ENCODE peak calls at places on chromosome 17, in eight cellular contexts. One of them, this sample, is unnamed.

GRCh38 chr17:17043668-17044226 is 1.5 kb downstream of the MPRIP start:
- DNase-seq in right cardiac atrium: no peak
- DNase-seq in stomach: peak; percentile 23
- DNase-seq in PC-9: peak; percentile 40
- DNase-seq in heart left ventricle: no peak
- DNase-seq in CD8-positive, alpha-beta memory T cell: no peak
- DNase-seq in adrenal gland: no peak
- DNase-seq in IMR-90: peak; percentile 13
- DNase-seq in this sample: no peak

GRCh38 chr17:5630434-5630833 is 46.1 kb upstream of the NLRP1 start:
- DNase-seq in adrenal gland: no peak
- DNase-seq in right cardiac atrium: no peak
- DNase-seq in heart left ventricle: no peak
- DNase-seq in IMR-90: peak; percentile 46
- DNase-seq in PC-9: no peak
- DNase-seq in stomach: no peak
- DNase-seq in CD8-positive, alpha-beta memory T cell: no peak
- DNase-seq in this sample: no peak

GRCh38 chr17:34173221-34173620 is 81.9 kb upstream of the CCL2 start:
- DNase-seq in adrenal gland: no peak
- DNase-seq in PC-9: no peak
- DNase-seq in right cardiac atrium: no peak
- DNase-seq in IMR-90: peak; percentile 83
- DNase-seq in CD8-positive, alpha-beta memory T cell: no peak
- DNase-seq in heart left ventricle: no peak
- DNase-seq in stomach: no peak
- DNase-seq in this sample: no peak

GRCh38 chr17:65231662-65232335 is 94.6 kb downstream of the RGS9 start:
- DNase-seq in IMR-90: peak; percentile 88
- DNase-seq in stomach: peak; percentile 37
- DNase-seq in PC-9: peak; percentile 78
- DNase-seq in adrenal gland: peak; percentile 75
- DNase-seq in CD8-positive, alpha-beta memory T cell: no peak
- DNase-seq in heart left ventricle: no peak
- DNase-seq in right cardiac atrium: peak; percentile 34
- DNase-seq in this sample: peak; percentile 29

GRCh38 chr17:72587773-72588511 is 467.1 kb downstream of the SOX9 start:
- DNase-seq in stomach: no peak
- DNase-seq in heart left ventricle: no peak
- DNase-seq in CD8-positive, alpha-beta memory T cell: no peak
- DNase-seq in IMR-90: peak; percentile 64
- DNase-seq in adrenal gland: no peak
- DNase-seq in right cardiac atrium: no peak
- DNase-seq in PC-9: peak; percentile 75
- DNase-seq in this sample: peak; percentile 45

GRCh38 chr17:69870751-69871199 is 204.2 kb upstream of the KCNJ16 start:
- DNase-seq in CD8-positive, alpha-beta memory T cell: no peak
- DNase-seq in stomach: no peak
- DNase-seq in adrenal gland: no peak
- DNase-seq in right cardiac atrium: no peak
- DNase-seq in PC-9: no peak
- DNase-seq in IMR-90: peak; percentile 88
- DNase-seq in heart left ventricle: no peak
- DNase-seq in this sample: no peak

GRCh38 chr17:57121308-57122042 is 36.4 kb downstream of the AKAP1 start:
- DNase-seq in PC-9: no peak
- DNase-seq in adrenal gland: peak; percentile 70
- DNase-seq in stomach: peak; percentile 41
- DNase-seq in right cardiac atrium: no peak
- DNase-seq in CD8-positive, alpha-beta memory T cell: no peak
- DNase-seq in IMR-90: peak; percentile 36
- DNase-seq in heart left ventricle: no peak
- DNase-seq in this sample: peak; percentile 60

GRCh38 chr17:62626719-62627218 is 701 bp upstream of the MRC2 start:
- DNase-seq in heart left ventricle: peak; percentile 63
- DNase-seq in CD8-positive, alpha-beta memory T cell: no peak
- DNase-seq in right cardiac atrium: peak; percentile 82
- DNase-seq in adrenal gland: no peak
- DNase-seq in IMR-90: peak; percentile 90
- DNase-seq in PC-9: no peak
- DNase-seq in stomach: no peak
- DNase-seq in this sample: no peak

GRCh38 chr17:18267927-18268711 is 7.7 kb downstream of the MIEF2 start:
- DNase-seq in PC-9: peak; percentile 54
- DNase-seq in IMR-90: peak; percentile 73
- DNase-seq in right cardiac atrium: no peak
- DNase-seq in adrenal gland: no peak
- DNase-seq in CD8-positive, alpha-beta memory T cell: no peak
- DNase-seq in heart left ventricle: no peak
- DNase-seq in stomach: no peak
- DNase-seq in this sample: no peak

GRCh38 chr17:9002236-9002609 is 19.1 kb upstream of the NTN1 start:
- DNase-seq in adrenal gland: no peak
- DNase-seq in CD8-positive, alpha-beta memory T cell: no peak
- DNase-seq in heart left ventricle: no peak
- DNase-seq in IMR-90: no peak
- DNase-seq in PC-9: no peak
- DNase-seq in right cardiac atrium: peak; percentile 30
- DNase-seq in stomach: no peak
- DNase-seq in this sample: no peak

GRCh38 chr17:6910987-6911603 is 79.6 kb upstream of the TEKT1 start:
- DNase-seq in PC-9: no peak
- DNase-seq in CD8-positive, alpha-beta memory T cell: no peak
- DNase-seq in heart left ventricle: no peak
- DNase-seq in adrenal gland: no peak
- DNase-seq in right cardiac atrium: no peak
- DNase-seq in stomach: no peak
- DNase-seq in IMR-90: peak; percentile 57
- DNase-seq in this sample: no peak

GRCh38 chr17:8557176-8557806 is 73.2 kb downstream of the MYH10 start:
- DNase-seq in stomach: no peak
- DNase-seq in PC-9: no peak
- DNase-seq in IMR-90: no peak
- DNase-seq in right cardiac atrium: no peak
- DNase-seq in CD8-positive, alpha-beta memory T cell: no peak
- DNase-seq in adrenal gland: no peak
- DNase-seq in heart left ventricle: no peak
- DNase-seq in this sample: no peak

GRCh38 chr17:48792033-48792798 is 24.8 kb downstream of the TTLL6 start:
- DNase-seq in heart left ventricle: no peak
- DNase-seq in right cardiac atrium: no peak
- DNase-seq in stomach: no peak
- DNase-seq in adrenal gland: no peak
- DNase-seq in PC-9: peak; percentile 5
- DNase-seq in IMR-90: no peak
- DNase-seq in CD8-positive, alpha-beta memory T cell: no peak
- DNase-seq in this sample: no peak

GRCh38 chr17:7440113-7440822 is 956 bp downstream of the FGF11 start:
- DNase-seq in heart left ventricle: peak; percentile 67
- DNase-seq in IMR-90: no peak
- DNase-seq in stomach: peak; percentile 72
- DNase-seq in adrenal gland: peak; percentile 89
- DNase-seq in right cardiac atrium: peak; percentile 72
- DNase-seq in PC-9: no peak
- DNase-seq in CD8-positive, alpha-beta memory T cell: peak; percentile 61
- DNase-seq in this sample: peak; percentile 80

GRCh38 chr17:55383771-55384679 is 37.6 kb downstream of the MMD start:
- DNase-seq in CD8-positive, alpha-beta memory T cell: no peak
- DNase-seq in PC-9: no peak
- DNase-seq in adrenal gland: peak; percentile 37
- DNase-seq in heart left ventricle: no peak
- DNase-seq in right cardiac atrium: peak; percentile 15
- DNase-seq in stomach: peak; percentile 28
- DNase-seq in IMR-90: no peak
- DNase-seq in this sample: no peak

GRCh38 chr17:74461646-74462045 is 4.8 kb upstream of the CD300A start:
- DNase-seq in heart left ventricle: no peak
- DNase-seq in right cardiac atrium: no peak
- DNase-seq in IMR-90: no peak
- DNase-seq in adrenal gland: no peak
- DNase-seq in PC-9: no peak
- DNase-seq in CD8-positive, alpha-beta memory T cell: no peak
- DNase-seq in stomach: no peak
- DNase-seq in this sample: no peak

GRCh38 chr17:53570731-53571130 is 252.0 kb upstream of the KIF2B start:
- DNase-seq in right cardiac atrium: no peak
- DNase-seq in CD8-positive, alpha-beta memory T cell: no peak
- DNase-seq in IMR-90: no peak
- DNase-seq in PC-9: no peak
- DNase-seq in heart left ventricle: no peak
- DNase-seq in stomach: no peak
- DNase-seq in adrenal gland: no peak
- DNase-seq in this sample: no peak

GRCh38 chr17:38728290-38728831 is 1.8 kb upstream of the CISD3 start:
- DNase-seq in heart left ventricle: no peak
- DNase-seq in PC-9: no peak
- DNase-seq in IMR-90: no peak
- DNase-seq in stomach: no peak
- DNase-seq in right cardiac atrium: no peak
- DNase-seq in CD8-positive, alpha-beta memory T cell: peak; percentile 87
- DNase-seq in adrenal gland: no peak
- DNase-seq in this sample: no peak
- H3K27ac ChIP-seq in heart left ventricle: no peak overlapping the region
- H3K27ac ChIP-seq in PC-9: no peak overlapping the region
- H3K27ac ChIP-seq in IMR-90: no peak overlapping the region
- H3K27ac ChIP-seq in stomach: peak overlapping the region; percentile 34
- H3K27ac ChIP-seq in right cardiac atrium: no peak overlapping the region
- H3K27ac ChIP-seq in CD8-positive, alpha-beta memory T cell: peak overlapping the region; percentile 44
- H3K27ac ChIP-seq in adrenal gland: peak overlapping the region; percentile 96
- H3K27ac ChIP-seq in this sample: no peak overlapping the region

DNA sequence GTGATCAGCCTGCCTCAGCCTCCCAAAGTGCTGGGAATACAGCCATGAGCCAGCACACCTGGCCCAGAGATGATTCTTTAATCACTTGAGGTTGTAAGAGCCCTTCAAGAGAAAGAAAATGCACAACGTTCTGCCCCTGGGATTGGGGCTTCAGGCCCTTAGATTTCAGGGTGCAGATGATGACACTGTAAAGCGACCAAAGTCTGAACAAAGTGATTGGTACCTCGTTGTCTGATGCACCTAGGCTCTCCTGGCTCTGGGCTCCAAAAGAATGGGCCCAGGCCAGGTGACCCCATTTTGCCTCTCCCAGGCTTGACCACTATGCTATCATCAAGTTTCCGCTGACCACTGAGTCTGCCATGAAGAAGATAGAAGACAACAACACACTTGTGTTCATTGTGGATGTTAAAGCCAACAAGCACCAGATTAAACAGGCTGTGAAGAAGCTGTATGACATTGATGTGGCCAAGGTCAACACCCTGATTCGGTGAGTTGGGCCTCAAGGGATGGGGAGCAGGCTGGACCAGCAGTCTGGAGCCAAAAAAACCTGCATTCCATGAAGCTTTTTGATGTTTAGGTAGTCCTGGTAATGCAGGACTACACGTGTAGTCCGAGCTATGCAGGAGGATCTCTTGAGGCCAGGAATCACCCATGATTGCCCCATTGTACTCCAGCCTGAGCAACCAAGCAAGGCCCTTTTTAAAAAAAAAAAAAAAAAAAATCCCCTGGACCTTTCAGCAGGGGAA is 2.8 kb downstream of the RPL23A start:
- DNase-seq in right cardiac atrium: no peak
- DNase-seq in PC-9: no peak
- DNase-seq in adrenal gland: no peak
- DNase-seq in CD8-positive, alpha-beta memory T cell: no peak
- DNase-seq in IMR-90: no peak
- DNase-seq in heart left ventricle: no peak
- DNase-seq in stomach: no peak
- DNase-seq in this sample: no peak
- H3K4me3 ChIP-seq in right cardiac atrium: no peak overlapping the region
- H3K4me3 ChIP-seq in PC-9: peak overlapping the region; percentile 87
- H3K4me3 ChIP-seq in adrenal gland: no peak overlapping the region
- H3K4me3 ChIP-seq in CD8-positive, alpha-beta memory T cell: no peak overlapping the region
- H3K4me3 ChIP-seq in IMR-90: no peak overlapping the region
- H3K4me3 ChIP-seq in heart left ventricle: no peak overlapping the region
- H3K4me3 ChIP-seq in stomach: peak overlapping the region; percentile 98
- H3K4me3 ChIP-seq in this sample: no peak overlapping the region

DNA sequence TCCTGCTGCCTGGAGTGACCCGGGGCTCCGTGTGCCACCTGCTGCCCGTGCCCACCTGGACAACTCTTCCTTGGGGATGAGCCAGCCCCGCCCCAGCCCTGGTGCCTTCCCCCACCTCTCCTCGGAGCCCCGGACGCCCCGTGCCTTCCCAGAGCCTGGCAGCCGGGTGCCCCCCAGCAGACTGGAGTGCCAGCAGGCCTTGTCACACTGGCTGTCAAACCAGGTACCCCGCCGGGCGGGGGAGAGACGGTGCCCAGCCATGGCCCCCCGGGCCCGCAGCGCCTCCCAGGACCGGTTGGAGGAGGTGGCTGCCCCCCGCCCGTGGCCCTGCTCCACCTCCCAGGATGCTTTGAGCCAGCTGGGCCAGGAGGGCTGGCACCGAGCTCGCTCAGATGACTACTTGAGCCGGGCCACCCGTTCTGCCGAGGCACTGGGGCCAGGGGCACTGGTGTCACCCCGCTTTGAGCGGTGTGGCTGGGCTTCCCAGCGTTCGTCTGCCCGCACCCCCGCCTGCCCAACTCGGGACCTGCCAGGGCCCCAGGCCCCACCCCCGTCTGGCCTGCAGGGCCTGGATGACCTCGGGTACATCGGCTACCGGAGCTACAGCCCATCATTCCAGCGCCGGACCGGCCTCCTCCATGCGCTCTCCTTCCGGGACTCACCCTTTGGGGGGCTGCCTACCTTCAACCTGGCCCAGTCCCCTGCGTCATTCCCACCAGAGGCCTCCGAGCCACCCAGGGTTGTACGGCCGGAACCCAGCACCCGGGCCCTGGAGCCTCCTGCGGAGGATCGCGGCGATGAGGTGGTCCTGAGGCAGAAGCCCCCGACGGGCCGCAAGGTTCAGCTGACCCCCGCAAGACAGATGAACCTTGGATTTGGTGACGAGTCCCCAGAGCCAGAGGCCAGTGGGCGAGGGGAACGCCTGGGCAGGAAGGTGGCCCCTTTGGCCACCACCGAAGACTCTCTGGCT is 38.4 kb downstream of the ARHGAP23 start:
- DNase-seq in CD8-positive, alpha-beta memory T cell: no peak
- DNase-seq in IMR-90: no peak
- DNase-seq in adrenal gland: no peak
- DNase-seq in heart left ventricle: peak; percentile 53
- DNase-seq in PC-9: no peak
- DNase-seq in stomach: no peak
- DNase-seq in right cardiac atrium: no peak
- DNase-seq in this sample: no peak
- H3K27ac ChIP-seq in CD8-positive, alpha-beta memory T cell: no peak overlapping the region
- H3K27ac ChIP-seq in IMR-90: peak overlapping the region; percentile 90
- H3K27ac ChIP-seq in adrenal gland: peak overlapping the region; percentile 99
- H3K27ac ChIP-seq in heart left ventricle: peak overlapping the region; percentile 95
- H3K27ac ChIP-seq in PC-9: no peak overlapping the region
- H3K27ac ChIP-seq in stomach: peak overlapping the region; percentile 91
- H3K27ac ChIP-seq in right cardiac atrium: peak overlapping the region; percentile 72
- H3K27ac ChIP-seq in this sample: no peak overlapping the region

DNA sequence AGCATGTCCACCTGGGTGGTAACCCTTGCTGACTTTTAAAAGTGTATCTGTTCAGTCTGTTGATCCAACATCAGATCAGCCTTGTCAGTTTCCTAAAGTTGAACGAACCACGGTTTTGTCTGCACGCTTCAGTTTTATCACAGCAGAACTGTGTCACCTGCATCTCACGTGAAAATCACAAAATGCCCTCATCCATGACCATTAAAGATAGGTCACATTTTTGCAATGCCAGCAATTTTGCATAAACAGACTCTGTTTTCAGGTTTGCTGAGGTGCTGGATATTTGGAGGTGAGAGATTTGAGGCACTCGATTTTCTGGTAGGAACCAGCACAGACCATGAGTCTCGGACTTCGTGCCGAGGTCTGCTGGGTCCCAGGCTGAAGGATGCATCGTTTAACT is 3.0 kb downstream of the METRNL start:
- DNase-seq in PC-9: no peak
- DNase-seq in right cardiac atrium: no peak
- DNase-seq in IMR-90: no peak
- DNase-seq in adrenal gland: no peak
- DNase-seq in heart left ventricle: no peak
- DNase-seq in stomach: no peak
- DNase-seq in CD8-positive, alpha-beta memory T cell: no peak
- DNase-seq in this sample: no peak
- H3K4me3 ChIP-seq in PC-9: no peak overlapping the region
- H3K4me3 ChIP-seq in right cardiac atrium: no peak overlapping the region
- H3K4me3 ChIP-seq in IMR-90: no peak overlapping the region
- H3K4me3 ChIP-seq in adrenal gland: no peak overlapping the region
- H3K4me3 ChIP-seq in heart left ventricle: peak overlapping the region; percentile 89
- H3K4me3 ChIP-seq in stomach: peak overlapping the region; percentile 78
- H3K4me3 ChIP-seq in CD8-positive, alpha-beta memory T cell: no peak overlapping the region
- H3K4me3 ChIP-seq in this sample: no peak overlapping the region